ENCODE peak calls at places on chromosomes 2 and 18, in five cellular contexts. S is HTR-8/SVneo, F is foreskin fibroblast, L is adrenal gland, C is coronary artery. A is an unnamed sample.
A peak's percentile ranks its signal among the peaks of the same experiment; 100 is the strongest.

GRCh38 chr2:79860233-79861058 is 347.6 kb downstream of the CTNNA2 start:
- DNase-seq in S (peak; percentile 35), F (no peak), L (no peak), C (no peak), A (no peak)

GRCh38 chr2:97982621-97983020 is 13.1 kb downstream of the TMEM131 start:
- DNase-seq in S (no peak), F (peak; percentile 38), L (no peak), C (no peak), A (no peak)

GRCh38 chr2:191251014-191251413 is 5.8 kb downstream of the MYO1B start:
- DNase-seq in S (no peak), F (no peak), L (no peak), C (no peak), A (no peak)

GRCh38 chr2:207223051-207223450 is 57.3 kb upstream of the KLF7 start:
- DNase-seq in S (no peak), F (no peak), L (no peak), C (no peak), A (no peak)

GRCh38 chr2:16656784-16657391 is 8.7 kb downstream of the CYRIA start:
- DNase-seq in S (no peak), F (no peak), L (peak; percentile 63), C (peak; percentile 71), A (no peak)

GRCh38 chr2:164757934-164758695 is 83.5 kb downstream of the COBLL1 start:
- DNase-seq in S (no peak), F (peak; percentile 34), L (no peak), C (no peak), A (no peak)

GRCh38 chr2:174967693-174968260 is 37.4 kb downstream of the CHN1 start:
- DNase-seq in S (no peak), F (no peak), L (no peak), C (no peak), A (no peak)

GRCh38 chr18:74577019-74577418 is 20.7 kb upstream of the ZNF407 start:
- DNase-seq in S (no peak), F (no peak), L (no peak), C (no peak), A (no peak)